ENCODE peak calls at places on chromosomes 11 and 22, in six cellular contexts. One of them, this sample, is unnamed.

GRCh38 chr11:27234043-27234668 is 128.9 kb downstream of the CCDC34 start:
- DNase-seq in HS-5: peak
- DNase-seq in substantia nigra: no peak
- DNase-seq in EH: peak
- DNase-seq in GM19239: peak
- DNase-seq in NCI-H2227 treated with DMSO at 0.1 percent for 48 hours: peak
- DNase-seq in this sample: peak

GRCh38 chr22:46033256-46034200 is 56.6 kb upstream of the WNT7B start:
- DNase-seq in substantia nigra: no peak
- DNase-seq in EH: peak
- DNase-seq in NCI-H2227 treated with DMSO at 0.1 percent for 48 hours: no peak
- DNase-seq in GM19239: no peak
- DNase-seq in HS-5: no peak
- DNase-seq in this sample: no peak

GRCh38 chr11:108286956-108287355 is 64.1 kb downstream of the ATM start:
- DNase-seq in HS-5: no peak
- DNase-seq in EH: no peak
- DNase-seq in GM19239: no peak
- DNase-seq in substantia nigra: no peak
- DNase-seq in NCI-H2227 treated with DMSO at 0.1 percent for 48 hours: no peak
- DNase-seq in this sample: no peak

GRCh38 chr11:73372371-73372993 is 3.7 kb upstream of the RELT start:
- DNase-seq in substantia nigra: no peak
- DNase-seq in HS-5: no peak
- DNase-seq in NCI-H2227 treated with DMSO at 0.1 percent for 48 hours: no peak
- DNase-seq in EH: peak
- DNase-seq in GM19239: no peak
- DNase-seq in this sample: no peak

GRCh38 chr11:120013325-120014250 is 124.3 kb downstream of the TRIM29 start:
- DNase-seq in HS-5: no peak
- DNase-seq in EH: peak
- DNase-seq in NCI-H2227 treated with DMSO at 0.1 percent for 48 hours: no peak
- DNase-seq in GM19239: peak
- DNase-seq in substantia nigra: peak
- DNase-seq in this sample: peak

GRCh38 chr22:29307658-29308147 is 1.3 kb downstream of the GAS2L1 start:
- DNase-seq in GM19239: no peak
- DNase-seq in EH: no peak
- DNase-seq in substantia nigra: no peak
- DNase-seq in NCI-H2227 treated with DMSO at 0.1 percent for 48 hours: no peak
- DNase-seq in HS-5: no peak
- DNase-seq in this sample: no peak

GRCh38 chr22:35987487-35987886 is 41.1 kb downstream of the RBFOX2 start:
- DNase-seq in NCI-H2227 treated with DMSO at 0.1 percent for 48 hours: no peak
- DNase-seq in GM19239: no peak
- DNase-seq in HS-5: no peak
- DNase-seq in substantia nigra: no peak
- DNase-seq in EH: no peak
- DNase-seq in this sample: no peak

GRCh38 chr11:15893080-15893492 is 463.3 kb downstream of the SOX6 start:
- DNase-seq in substantia nigra: no peak
- DNase-seq in NCI-H2227 treated with DMSO at 0.1 percent for 48 hours: no peak
- DNase-seq in HS-5: peak
- DNase-seq in GM19239: no peak
- DNase-seq in EH: peak
- DNase-seq in this sample: no peak

GRCh38 chr11:9280655-9281301 is 15.6 kb upstream of the DENND5A start:
- DNase-seq in HS-5: no peak
- DNase-seq in NCI-H2227 treated with DMSO at 0.1 percent for 48 hours: no peak
- DNase-seq in EH: peak
- DNase-seq in substantia nigra: no peak
- DNase-seq in GM19239: peak
- DNase-seq in this sample: no peak

GRCh38 chr11:112797653-112798293 is 163.4 kb upstream of the NCAM1 start:
- DNase-seq in EH: peak
- DNase-seq in HS-5: no peak
- DNase-seq in NCI-H2227 treated with DMSO at 0.1 percent for 48 hours: peak
- DNase-seq in GM19239: peak
- DNase-seq in substantia nigra: peak
- DNase-seq in this sample: no peak

GRCh38 chr11:65649656-65650546 is 12.0 kb downstream of the SIPA1 start:
- DNase-seq in substantia nigra: no peak
- DNase-seq in NCI-H2227 treated with DMSO at 0.1 percent for 48 hours: no peak
- DNase-seq in GM19239: no peak
- DNase-seq in EH: no peak
- DNase-seq in HS-5: no peak
- DNase-seq in this sample: no peak

GRCh38 chr11:84117394-84117793 is 831.2 kb upstream of the CCDC90B start:
- DNase-seq in HS-5: peak
- DNase-seq in EH: no peak
- DNase-seq in GM19239: no peak
- DNase-seq in NCI-H2227 treated with DMSO at 0.1 percent for 48 hours: no peak
- DNase-seq in substantia nigra: no peak
- DNase-seq in this sample: no peak

GRCh38 chr11:10026514-10026913 is 267.5 kb downstream of the SBF2 start:
- DNase-seq in NCI-H2227 treated with DMSO at 0.1 percent for 48 hours: no peak
- DNase-seq in substantia nigra: no peak
- DNase-seq in EH: peak
- DNase-seq in GM19239: no peak
- DNase-seq in HS-5: peak
- DNase-seq in this sample: no peak

GRCh38 chr11:117315285-117316196 is 515 bp downstream of the BACE1 start:
- DNase-seq in EH: peak
- DNase-seq in substantia nigra: no peak
- DNase-seq in GM19239: no peak
- DNase-seq in NCI-H2227 treated with DMSO at 0.1 percent for 48 hours: no peak
- DNase-seq in HS-5: no peak
- DNase-seq in this sample: no peak

GRCh38 chr11:82680252-82680651 is 53.4 kb downstream of the FAM181B start:
- DNase-seq in NCI-H2227 treated with DMSO at 0.1 percent for 48 hours: no peak
- DNase-seq in substantia nigra: no peak
- DNase-seq in HS-5: no peak
- DNase-seq in EH: peak
- DNase-seq in GM19239: no peak
- DNase-seq in this sample: no peak

GRCh38 chr11:57645716-57646085 is 4.0 kb downstream of the YPEL4 start:
- DNase-seq in GM19239: no peak
- DNase-seq in HS-5: no peak
- DNase-seq in NCI-H2227 treated with DMSO at 0.1 percent for 48 hours: no peak
- DNase-seq in EH: no peak
- DNase-seq in substantia nigra: no peak
- DNase-seq in this sample: peak

GRCh38 chr11:32420937-32421532 is 14.3 kb downstream of the WT1 start:
- DNase-seq in EH: peak
- DNase-seq in substantia nigra: no peak
- DNase-seq in NCI-H2227 treated with DMSO at 0.1 percent for 48 hours: no peak
- DNase-seq in HS-5: no peak
- DNase-seq in GM19239: no peak
- DNase-seq in this sample: no peak

GRCh38 chr11:15609445-15609844 is 494.7 kb downstream of the INSC start:
- DNase-seq in GM19239: no peak
- DNase-seq in substantia nigra: no peak
- DNase-seq in HS-5: no peak
- DNase-seq in NCI-H2227 treated with DMSO at 0.1 percent for 48 hours: no peak
- DNase-seq in EH: no peak
- DNase-seq in this sample: no peak

GRCh38 chr22:39090426-39091064 is 6.5 kb upstream of the APOBEC3H start:
- DNase-seq in EH: no peak
- DNase-seq in GM19239: no peak
- DNase-seq in NCI-H2227 treated with DMSO at 0.1 percent for 48 hours: no peak
- DNase-seq in substantia nigra: no peak
- DNase-seq in HS-5: no peak
- DNase-seq in this sample: no peak

GRCh38 chr11:114181752-114182151 is 114.4 kb upstream of the NNMT start:
- DNase-seq in HS-5: no peak
- DNase-seq in NCI-H2227 treated with DMSO at 0.1 percent for 48 hours: no peak
- DNase-seq in GM19239: no peak
- DNase-seq in EH: no peak
- DNase-seq in substantia nigra: no peak
- DNase-seq in this sample: no peak

GRCh38 chr11:132054822-132055221 is 684.4 kb downstream of the NTM start:
- DNase-seq in NCI-H2227 treated with DMSO at 0.1 percent for 48 hours: no peak
- DNase-seq in substantia nigra: no peak
- DNase-seq in HS-5: peak
- DNase-seq in GM19239: no peak
- DNase-seq in EH: peak
- DNase-seq in this sample: no peak

GRCh38 chr11:89420981-89421380 is 70.2 kb downstream of the NOX4 start:
- DNase-seq in NCI-H2227 treated with DMSO at 0.1 percent for 48 hours: no peak
- DNase-seq in GM19239: no peak
- DNase-seq in HS-5: no peak
- DNase-seq in EH: no peak
- DNase-seq in substantia nigra: no peak
- DNase-seq in this sample: no peak

GRCh38 chr11:102799656-102800339 is 1.8 kb upstream of the MMP1 start:
- DNase-seq in HS-5: no peak
- DNase-seq in substantia nigra: no peak
- DNase-seq in EH: peak
- DNase-seq in NCI-H2227 treated with DMSO at 0.1 percent for 48 hours: no peak
- DNase-seq in GM19239: no peak
- DNase-seq in this sample: no peak

GRCh38 chr22:49355206-49355920 is 472.3 kb downstream of the BRD1 start:
- DNase-seq in NCI-H2227 treated with DMSO at 0.1 percent for 48 hours: no peak
- DNase-seq in EH: no peak
- DNase-seq in GM19239: no peak
- DNase-seq in substantia nigra: no peak
- DNase-seq in HS-5: no peak
- DNase-seq in this sample: no peak

GRCh38 chr11:126480410-126481302 is 125.2 kb downstream of the ST3GAL4 start:
- DNase-seq in substantia nigra: peak
- DNase-seq in HS-5: peak
- DNase-seq in GM19239: peak
- DNase-seq in NCI-H2227 treated with DMSO at 0.1 percent for 48 hours: peak
- DNase-seq in EH: peak
- DNase-seq in this sample: peak

This sample was measured in SK-N-DZ.